ENCODE peak calls at places on chromosomes 2 and 18, in five cellular contexts. D is hippocampal formation, T is activated gamma-delta T cell treated with Interleukin-2 at 50 U/mL for 16 hours, A is AG04450, Y is fibroblast of pulmonary artery. J is an unnamed sample.

GRCh38 chr18:36636237-36636792 is 192.5 kb downstream of the TPGS2 start:
- DNase-seq in D (no peak), T (no peak), A (no peak), Y (no peak), J (no peak)

GRCh38 chr18:74451148-74451547 is 6.0 kb downstream of the DIPK1C start:
- DNase-seq in D (no peak), T (no peak), A (no peak), Y (no peak), J (no peak)

GRCh38 chr18:67726882-67727281 is 210.4 kb upstream of the DSEL start:
- DNase-seq in D (no peak), T (no peak), A (no peak), Y (no peak), J (no peak)

GRCh38 chr18:44897445-44898215 is 216.9 kb downstream of the SETBP1 start:
- DNase-seq in D (no peak), T (no peak), A (no peak), Y (no peak), J (no peak)

GRCh38 chr2:198456418-198456817 is 652.0 kb downstream of the PLCL1 start:
- DNase-seq in D (no peak), T (no peak), A (no peak), Y (no peak), J (no peak)

GRCh38 chr2:2889646-2890045 is 488.0 kb downstream of the EIPR1 start:
- DNase-seq in D (no peak), T (no peak), A (no peak), Y (no peak), J (no peak)

GRCh38 chr2:112109278-112109677 is 28.9 kb upstream of the FBLN7 start:
- DNase-seq in D (no peak), T (no peak), A (no peak), Y (no peak), J (no peak)

GRCh38 chr18:31309115-31309514 is 8.8 kb upstream of the DSG1 start:
- DNase-seq in D (no peak), T (no peak), A (no peak), Y (no peak), J (no peak)

GRCh38 chr2:24912986-24913385 is 7.1 kb downstream of the ADCY3 start:
- DNase-seq in D (no peak), T (no peak), A (no peak), Y (no peak), J (no peak)

GRCh38 chr2:141399270-141399669 is 731.5 kb downstream of the LRP1B start:
- DNase-seq in D (no peak), T (no peak), A (no peak), Y (peak; percentile 43), J (no peak)

GRCh38 chr18:70072678-70073077 is 125.0 kb upstream of the CD226 start:
- DNase-seq in D (peak; percentile 5), T (no peak), A (peak; percentile 11), Y (peak; percentile 72), J (no peak)